ENCODE peak calls at places on chromosomes 16 and 17, in eight cellular contexts. V is globus pallidus; N is fibroblast of lung; X is NCI-H2081; Z is substantia nigra; G is neuronal stem cell; F is AG10803; C is stimulated activated naive B cell treated with anti-CD40 and anti-IgM and Interleukin-4, amounts not matched to agents 10 μg/mL and 1 μg/mL and 100 μg/mL, for 72 hours. D is an unnamed sample.

GRCh38 chr17:37176683-37177082 is 199.1 kb upstream of the C17orf78 start:
- DNase-seq in Z (no peak), X (no peak), G (no peak), C (no peak), V (peak; percentile 51), N (peak; percentile 28), F (no peak), D (no peak)

GRCh38 chr16:27241658-27242057 is 26.9 kb downstream of the NSMCE1 start:
- DNase-seq in N (no peak), Z (no peak), F (no peak), V (no peak), C (no peak), G (no peak), X (no peak), D (no peak)

GRCh38 chr16:23979982-23980381 is 144.2 kb downstream of the PRKCB start:
- DNase-seq in X (no peak), Z (no peak), F (no peak), C (no peak), N (no peak), V (no peak), G (no peak), D (no peak)

GRCh38 chr16:28538733-28539596 is at the start of gene NUPR1:
- DNase-seq in C (no peak), V (peak; percentile 82), N (peak; percentile 99), Z (peak; percentile 32), G (no peak), X (no peak), F (peak; percentile 99), D (no peak)

GRCh38 chr17:27578718-27579085 is 52.3 kb upstream of the LGALS9 start:
- DNase-seq in F (no peak), C (no peak), G (no peak), Z (no peak), X (no peak), V (no peak), N (peak; percentile 43), D (no peak)

GRCh38 chr17:2025220-2025621 is at the start of gene RTN4RL1:
- DNase-seq in V (no peak), G (peak; percentile 55), F (peak; percentile 55), C (no peak), X (peak; percentile 41), N (peak; percentile 68), Z (no peak), D (peak; percentile 66)

GRCh38 chr17:20291853-20292252 is 175.5 kb downstream of the LGALS9B start:
- DNase-seq in F (no peak), X (no peak), Z (no peak), V (no peak), C (no peak), N (no peak), G (no peak), D (no peak)

GRCh38 chr17:19387921-19388521 is 1.0 kb upstream of the MFAP4 start:
- DNase-seq in F (peak; percentile 90), Z (no peak), V (no peak), N (peak; percentile 91), C (no peak), G (no peak), X (no peak), D (no peak)

GRCh38 chr17:8122923-8123694 is 797 bp downstream of the HES7 start:
- DNase-seq in G (peak; percentile 27), Z (no peak), N (peak; percentile 39), F (peak; percentile 31), X (no peak), C (peak; percentile 37), V (no peak), D (no peak)

GRCh38 chr17:63405741-63406261 is 40.3 kb downstream of the CYB561 start:
- DNase-seq in V (peak; percentile 42), Z (no peak), G (no peak), X (peak; percentile 15), F (peak; percentile 85), C (no peak), N (peak; percentile 88), D (no peak)

GRCh38 chr16:25311039-25311438 is 53.4 kb upstream of the ZKSCAN2 start:
- DNase-seq in X (no peak), Z (no peak), C (no peak), V (no peak), F (no peak), G (no peak), N (no peak), D (no peak)

GRCh38 chr16:10895053-10895946 is 18.3 kb downstream of the CIITA start:
- DNase-seq in N (peak; percentile 33), Z (no peak), G (peak; percentile 75), X (no peak), V (no peak), C (no peak), F (peak; percentile 21), D (no peak)

GRCh38 chr17:49815761-49816281 is 27.3 kb downstream of the KAT7 start:
- DNase-seq in Z (no peak), C (no peak), N (no peak), G (peak; percentile 30), V (peak; percentile 26), F (no peak), X (no peak), D (no peak)

GRCh38 chr17:68319420-68320162 is 28.3 kb downstream of the ARSG start:
- DNase-seq in V (no peak), X (no peak), N (no peak), C (no peak), G (no peak), F (no peak), Z (no peak), D (no peak)

GRCh38 chr16:71356051-71356740 is 2.3 kb upstream of the CALB2 start:
- DNase-seq in N (no peak), V (no peak), F (no peak), Z (no peak), C (no peak), X (no peak), G (no peak), D (no peak)